ENCODE peak calls at places on chromosomes 16 and 17, in five cellular contexts. I, B, X, M and S are unnamed samples.

GRCh38 chr17:51365090-51365489 is 104.7 kb downstream of the UTP18 start:
- DNase-seq in I (no peak), B (no peak), X (no peak), M (no peak), S (no peak)

GRCh38 chr17:82400830-82401229 is 17.3 kb upstream of the HEXD start:
- DNase-seq in I (no peak), B (peak; percentile 67), X (peak; percentile 82), M (no peak), S (no peak)

GRCh38 chr17:79294459-79295071 is 219.9 kb downstream of the ENGASE start:
- DNase-seq in I (peak; percentile 51), B (peak; percentile 48), X (peak; percentile 83), M (no peak), S (peak; percentile 33)

GRCh38 chr17:27449541-27449940 is 6.7 kb upstream of the KSR1 start:
- DNase-seq in I (no peak), B (no peak), X (no peak), M (no peak), S (no peak)

GRCh38 chr17:50117202-50118040 is 12.5 kb downstream of the SAMD14 start:
- DNase-seq in I (peak; percentile 78), B (peak; percentile 68), X (peak; percentile 94), M (no peak), S (peak; percentile 80)

GRCh38 chr17:50432125-50432762 is 6.2 kb downstream of the ACSF2 start:
- DNase-seq in I (no peak), B (no peak), X (no peak), M (no peak), S (no peak)

GRCh38 chr17:52026075-52026474 is 132.4 kb downstream of the CA10 start:
- DNase-seq in I (no peak), B (no peak), X (no peak), M (no peak), S (no peak)

GRCh38 chr17:29747660-29748059 is 124.9 kb upstream of the CORO6 start:
- DNase-seq in I (no peak), B (no peak), X (no peak), M (peak; percentile 50), S (no peak)

GRCh38 chr17:78897639-78897996 is 5.4 kb downstream of the CEP295NL start:
- DNase-seq in I (no peak), B (no peak), X (no peak), M (no peak), S (no peak)

GRCh38 chr17:72063262-72063661 is 57.6 kb upstream of the SOX9 start:
- DNase-seq in I (no peak), B (no peak), X (no peak), M (no peak), S (no peak)

GRCh38 chr16:31664683-31665482 is 137.2 kb downstream of the AHSP start:
- DNase-seq in I (no peak), B (no peak), X (no peak), M (no peak), S (no peak)

GRCh38 chr17:40550608-40551007 is 14.7 kb downstream of the CCR7 start:
- DNase-seq in I (no peak), B (peak; percentile 21), X (no peak), M (no peak), S (no peak)

GRCh38 chr17:28916302-28916934 is 13.5 kb upstream of the DHRS13 start:
- DNase-seq in I (peak; percentile 63), B (no peak), X (no peak), M (peak; percentile 49), S (peak; percentile 54)

GRCh38 chr17:81100668-81101067 is 64.6 kb upstream of the PVALEF start:
- DNase-seq in I (no peak), B (no peak), X (no peak), M (no peak), S (no peak)

GRCh38 chr16:49598386-49599170 is 225.0 kb downstream of the C16orf78 start:
- DNase-seq in I (no peak), B (no peak), X (no peak), M (no peak), S (no peak)

GRCh38 chr17:74928786-74929185 is 4.7 kb downstream of the OTOP2 start:
- DNase-seq in I (no peak), B (no peak), X (no peak), M (no peak), S (no peak)

GRCh38 chr16:4534151-4534790 is 4.3 kb downstream of the CDIP1 start:
- DNase-seq in I (no peak), B (no peak), X (no peak), M (no peak), S (no peak)

GRCh38 chr16:50697881-50698767 is 4.7 kb downstream of the NOD2 start:
- DNase-seq in I (no peak), B (peak; percentile 40), X (no peak), M (no peak), S (peak; percentile 25)

GRCh38 chr16:9134739-9135138 is 43.3 kb downstream of the HAPSTR1 start:
- DNase-seq in I (peak; percentile 69), B (peak; percentile 63), X (no peak), M (peak; percentile 82), S (no peak)

GRCh38 chr16:47016700-47017133 is 43.2 kb upstream of the DNAJA2 start:
- DNase-seq in I (no peak), B (no peak), X (no peak), M (no peak), S (no peak)

GRCh38 chr17:27840688-27841087 is 40.4 kb upstream of the NOS2 start:
- DNase-seq in I (no peak), B (no peak), X (no peak), M (no peak), S (no peak)

GRCh38 chr16:22198547-22199293 is 7.4 kb upstream of the EEF2K start:
- DNase-seq in I (no peak), B (no peak), X (no peak), M (no peak), S (no peak)

GRCh38 chr17:36657763-36658490 is 56.5 kb downstream of the MRM1 start:
- DNase-seq in I (no peak), B (peak; percentile 48), X (peak; percentile 83), M (peak; percentile 64), S (no peak)

GRCh38 chr17:17324616-17325015 is 21.4 kb downstream of the NT5M start:
- DNase-seq in I (no peak), B (no peak), X (peak; percentile 43), M (no peak), S (no peak)

DNA sequence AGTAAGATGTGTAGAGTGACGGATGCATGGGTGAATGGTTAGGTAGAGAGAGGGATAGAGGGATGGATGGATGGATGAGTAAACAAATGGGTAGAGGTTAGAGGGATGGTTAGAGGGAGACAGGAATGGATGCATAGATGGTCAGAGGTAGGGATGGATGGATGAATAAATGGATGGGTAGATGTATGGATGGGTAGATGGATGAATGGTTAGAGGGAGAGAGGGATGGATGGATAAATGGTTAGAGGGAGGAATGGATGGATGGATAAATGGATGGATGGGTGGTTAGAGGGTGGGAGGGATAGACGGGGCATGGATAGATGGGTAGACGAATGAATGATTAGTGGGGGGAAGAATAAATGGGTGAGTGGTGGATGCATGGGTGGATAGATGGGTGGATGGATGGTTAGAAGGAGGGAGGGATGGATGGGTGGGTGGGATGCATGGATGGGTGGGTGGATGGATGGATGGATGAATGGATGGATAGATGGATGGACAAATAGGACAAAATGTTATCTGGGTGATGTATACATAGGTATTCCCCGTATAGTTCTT is 29.2 kb upstream of the SNN start:
- DNase-seq in I (no peak), B (no peak), X (no peak), M (no peak), S (no peak)
- TF ChIP-seq EP300 in I (no peak), B (no peak), X (no peak), M (no peak), S (no peak)

GRCh38 chr17:2955931-2956582 is 107.3 kb downstream of the OR1D5 start:
- DNase-seq in I (no peak), B (no peak), X (no peak), M (no peak), S (no peak)

GRCh38 chr17:2952174-2952845 is 111.1 kb downstream of the OR1D5 start:
- DNase-seq in I (no peak), B (no peak), X (no peak), M (no peak), S (no peak)

GRCh38 chr17:2957631-2958286 is 105.6 kb downstream of the OR1D5 start:
- DNase-seq in I (no peak), B (no peak), X (no peak), M (no peak), S (no peak)

GRCh38 chr17:2958706-2959222 is 104.6 kb downstream of the OR1D5 start:
- DNase-seq in I (no peak), B (no peak), X (no peak), M (no peak), S (peak; percentile 6)

DNA sequence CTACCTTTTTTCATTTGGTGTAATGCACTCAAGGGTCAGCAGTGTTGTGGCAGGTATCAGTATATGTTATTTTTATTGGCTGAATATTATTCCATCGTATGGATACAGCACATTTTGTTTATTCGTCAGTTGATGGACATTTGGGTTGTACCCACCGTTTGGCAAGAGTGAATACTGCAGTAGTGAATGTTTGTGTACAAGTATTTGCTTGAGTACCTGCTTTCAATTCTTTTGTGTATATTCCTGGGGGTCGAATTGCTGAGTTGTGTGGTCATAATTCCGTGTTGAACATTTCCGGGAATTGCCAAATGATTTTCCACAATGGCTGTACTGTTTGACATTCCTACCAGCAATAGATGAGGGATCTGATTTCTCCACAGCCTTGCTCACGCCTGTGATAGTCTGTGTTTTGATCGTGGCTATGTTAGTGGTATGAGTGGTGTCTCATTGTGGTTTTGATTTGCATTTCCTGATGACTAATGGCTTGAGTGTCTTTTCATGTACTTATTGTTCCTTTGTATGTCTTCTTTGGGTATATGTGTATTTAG is 108.4 kb downstream of the OR1D5 start:
- DNase-seq in I (peak; percentile 90), B (no peak), X (no peak), M (no peak), S (no peak)
- H3K4me3 ChIP-seq in I (no peak overlapping the region), B (no peak overlapping the region), X (no peak overlapping the region), M (no peak overlapping the region), S (no peak overlapping the region)

GRCh38 chr16:13168091-13168572 is 266.7 kb downstream of the SHISA9 start:
- DNase-seq in I (no peak), B (no peak), X (no peak), M (peak; percentile 2), S (no peak)
- H3K27ac ChIP-seq in I (no peak overlapping the region), B (no peak overlapping the region), X (no peak overlapping the region), M (no peak overlapping the region), S (no peak overlapping the region)

DNA sequence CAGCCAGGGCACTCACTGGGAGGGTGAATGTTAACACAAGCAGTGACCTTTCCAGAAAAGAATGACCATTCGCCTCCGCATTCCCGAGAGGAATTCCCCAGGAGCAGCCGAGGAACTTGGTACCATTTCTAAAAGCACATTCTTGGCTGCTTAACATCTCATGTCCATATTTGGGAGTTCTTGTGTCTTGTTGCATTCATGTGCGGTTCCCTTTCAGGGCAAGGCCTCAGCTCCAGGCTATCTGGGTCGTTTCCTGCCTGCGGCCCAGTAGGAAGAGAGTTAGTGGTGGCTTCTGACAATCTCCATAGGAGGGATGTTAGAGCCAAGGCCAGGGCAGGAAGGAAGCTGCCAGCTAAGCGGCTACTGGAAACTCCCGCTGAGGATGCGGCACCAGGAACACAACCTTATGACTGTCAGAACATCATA is 27.9 kb upstream of the MEAK7 start:
- DNase-seq in I (peak; percentile 62), B (peak; percentile 24), X (no peak), M (no peak), S (peak; percentile 69)
- TF ChIP-seq EP300 in I (no peak), B (no peak), X (no peak), M (no peak), S (no peak)

GRCh38 chr17:21530311-21530710 is 154.2 kb downstream of the KCNJ12 start:
- DNase-seq in I (no peak), B (no peak), X (no peak), M (no peak), S (no peak)
- H3K4me3 ChIP-seq in I (no peak overlapping the region), B (no peak overlapping the region), X (no peak overlapping the region), M (no peak overlapping the region), S (no peak overlapping the region)